ENCODE peak calls at places on chromosomes 2 and 18, in ten cellular contexts. T, J, M, D, C, O, V, U, S and F are unnamed samples.

GRCh38 chr2:50143822-50144575 is 887.9 kb downstream of the NRXN1 start:
- DNase-seq in U (peak), V (peak), S (no peak), M (peak), J (no peak), T (peak), D (peak), O (no peak), C (peak), F (no peak)

GRCh38 chr2:56410140-56410539 is 226.3 kb downstream of the CCDC85A start:
- DNase-seq in J (no peak), M (no peak), O (no peak), U (no peak), V (no peak), S (no peak), D (no peak), T (no peak), C (no peak), F (no peak)

GRCh38 chr2:180622122-180622918 is 358.1 kb upstream of the UBE2E3 start:
- DNase-seq in C (no peak), S (no peak), M (no peak), J (no peak), U (no peak), T (no peak), O (no peak), D (no peak), V (no peak), F (no peak)

GRCh38 chr18:74598350-74599001 is 806 bp downstream of the ZNF407 start:
- DNase-seq in D (peak), J (peak), O (peak), T (peak), U (peak), S (peak), V (no peak), C (peak), M (peak), F (peak)

GRCh38 chr2:240439698-240440151 is 4.3 kb downstream of the GPC1 start:
- DNase-seq in M (no peak), S (no peak), T (no peak), V (no peak), J (no peak), O (peak), C (no peak), D (no peak), U (no peak), F (peak)

GRCh38 chr2:188607501-188607900 is 315.8 kb downstream of the GULP1 start:
- DNase-seq in M (peak), U (no peak), V (no peak), D (peak), C (no peak), J (no peak), S (no peak), T (no peak), O (no peak), F (no peak)

GRCh38 chr2:73212448-73213176 is 1.4 kb upstream of the SMYD5 start:
- DNase-seq in M (peak), V (peak), D (peak), C (peak), U (peak), J (peak), T (peak), S (peak), O (peak), F (peak)

GRCh38 chr2:236264256-236264655 is at the start of gene ASB18:
- DNase-seq in U (no peak), M (no peak), O (no peak), T (no peak), D (no peak), V (no peak), S (no peak), J (no peak), C (no peak), F (no peak)

GRCh38 chr2:164369416-164369815 is 251.9 kb downstream of the GRB14 start:
- DNase-seq in J (no peak), V (no peak), M (no peak), D (no peak), O (no peak), U (no peak), C (no peak), S (no peak), T (no peak), F (no peak)

GRCh38 chr2:19120941-19121750 is 237.3 kb downstream of the OSR1 start:
- DNase-seq in M (no peak), J (no peak), S (peak), V (no peak), U (no peak), D (peak), C (no peak), O (no peak), T (no peak), F (no peak)

GRCh38 chr18:74166397-74166796 is 18.1 kb downstream of the TIMM21 start:
- DNase-seq in M (no peak), T (no peak), S (no peak), J (no peak), C (no peak), O (no peak), V (no peak), U (no peak), D (no peak), F (no peak)

GRCh38 chr2:31729065-31729439 is 148.3 kb upstream of the SRD5A2 start:
- DNase-seq in C (no peak), V (no peak), M (no peak), O (no peak), D (no peak), T (no peak), U (no peak), S (no peak), J (no peak), F (no peak)

GRCh38 chr2:112032615-112033457 is 22.2 kb upstream of the TMEM87B start:
- DNase-seq in T (no peak), S (peak), O (no peak), D (no peak), V (no peak), M (peak), C (no peak), J (no peak), U (no peak), F (peak)

GRCh38 chr2:118048396-118048795 is 34.5 kb upstream of the CCDC93 start:
- DNase-seq in S (no peak), V (no peak), M (no peak), T (no peak), O (no peak), J (no peak), C (no peak), D (no peak), U (no peak), F (no peak)

GRCh38 chr2:213161759-213162514 is 10.5 kb upstream of the IKZF2 start:
- DNase-seq in J (no peak), D (no peak), C (no peak), O (no peak), U (no peak), M (no peak), S (no peak), T (no peak), V (no peak), F (no peak)

GRCh38 chr2:95307878-95308277 is 10.7 kb downstream of the KCNIP3 start:
- DNase-seq in M (no peak), O (no peak), V (no peak), J (no peak), D (no peak), C (no peak), S (no peak), T (no peak), U (no peak), F (no peak)

GRCh38 chr2:109142416-109143210 is 13.6 kb downstream of the SH3RF3 start:
- DNase-seq in J (no peak), M (no peak), D (no peak), S (no peak), O (no peak), T (no peak), U (no peak), V (no peak), C (no peak), F (no peak)

GRCh38 chr2:9244985-9245544 is 38.5 kb downstream of the ASAP2 start:
- DNase-seq in D (peak), S (no peak), C (no peak), O (no peak), U (no peak), T (no peak), J (no peak), V (no peak), M (no peak), F (no peak)

GRCh38 chr2:203379156-203379555 is 51.0 kb downstream of the ABI2 start:
- DNase-seq in O (no peak), U (no peak), S (no peak), M (no peak), T (no peak), J (no peak), C (no peak), V (no peak), D (no peak), F (no peak)

GRCh38 chr18:75041586-75041985 is 167.4 kb downstream of the PTGR3 start:
- DNase-seq in M (no peak), C (no peak), J (no peak), U (no peak), O (no peak), S (no peak), T (no peak), V (no peak), D (peak), F (no peak)

GRCh38 chr18:8639762-8640161 is 30.5 kb downstream of the RAB12 start:
- DNase-seq in C (no peak), J (no peak), O (no peak), S (no peak), V (no peak), D (no peak), T (no peak), M (no peak), U (no peak), F (no peak)

GRCh38 chr2:164937864-164938401 is 17.4 kb downstream of the SLC38A11 start:
- DNase-seq in T (no peak), C (no peak), U (no peak), J (no peak), O (no peak), D (no peak), S (no peak), M (no peak), V (no peak), F (no peak)

GRCh38 chr2:38933653-38934052 is 44.0 kb downstream of the ARHGEF33 start:
- DNase-seq in V (no peak), U (no peak), S (no peak), T (no peak), C (no peak), O (no peak), J (no peak), M (no peak), D (no peak), F (no peak)

GRCh38 chr2:11808016-11808400 is 61.6 kb downstream of the LPIN1 start:
- DNase-seq in J (no peak), D (no peak), O (no peak), M (no peak), S (no peak), T (no peak), V (no peak), U (no peak), C (no peak), F (no peak)

GRCh38 chr2:69305712-69306611 is 81.1 kb downstream of the GFPT1 start:
- DNase-seq in O (peak), T (peak), S (no peak), D (peak), C (no peak), J (no peak), M (no peak), U (no peak), V (peak), F (peak)

GRCh38 chr2:134778372-134778771 is 59.6 kb upstream of the TMEM163 start:
- DNase-seq in O (no peak), D (no peak), V (no peak), U (no peak), M (no peak), T (no peak), S (no peak), J (no peak), C (no peak), F (no peak)

GRCh38 chr18:77065221-77065981 is 67.2 kb downstream of the MBP start:
- DNase-seq in J (no peak), S (no peak), U (no peak), C (no peak), V (no peak), M (peak), T (peak), D (peak), O (peak), F (no peak)

GRCh38 chr2:233528182-233528581 is 38.4 kb downstream of the USP40 start:
- DNase-seq in J (no peak), U (no peak), T (no peak), V (no peak), C (no peak), M (no peak), S (no peak), O (no peak), D (no peak), F (no peak)

GRCh38 chr2:195477248-195477995 is 179.6 kb upstream of the SLC39A10 start:
- DNase-seq in J (no peak), C (no peak), U (no peak), O (no peak), D (no peak), M (peak), S (no peak), V (no peak), T (no peak), F (no peak)

GRCh38 chr18:68275616-68276015 is 439.3 kb downstream of the TMX3 start:
- DNase-seq in C (no peak), J (no peak), O (no peak), M (no peak), U (no peak), S (no peak), T (no peak), V (no peak), D (no peak), F (no peak)

GRCh38 chr2:109185801-109186570 is 57.0 kb downstream of the SH3RF3 start:
- DNase-seq in S (no peak), C (no peak), T (no peak), O (no peak), M (no peak), D (no peak), V (no peak), U (no peak), J (no peak), F (peak)

GRCh38 chr2:78606895-78607294 is 418.6 kb upstream of the REG3G start:
- DNase-seq in O (no peak), D (no peak), V (no peak), C (no peak), S (no peak), J (no peak), T (no peak), M (no peak), U (no peak), F (no peak)

GRCh38 chr2:37489536-37489935 is 145.1 kb downstream of the QPCT start:
- DNase-seq in S (no peak), C (no peak), D (no peak), O (no peak), J (no peak), M (no peak), T (no peak), V (no peak), U (no peak), F (no peak)

GRCh38 chr18:77654302-77654701 is 404.7 kb downstream of the GALR1 start:
- DNase-seq in O (no peak), J (no peak), D (no peak), M (no peak), T (no peak), U (no peak), S (no peak), C (no peak), V (no peak), F (no peak)

GRCh38 chr18:68406761-68407160 is 308.1 kb downstream of the TMX3 start:
- DNase-seq in C (no peak), M (no peak), T (no peak), S (no peak), J (no peak), O (no peak), D (no peak), U (no peak), V (no peak), F (no peak)

GRCh38 chr2:174681983-174682577 is 82.2 kb downstream of the CHRNA1 start:
- DNase-seq in C (no peak), T (peak), O (peak), D (peak), U (no peak), J (no peak), V (peak), M (no peak), S (no peak), F (peak)

GRCh38 chr2:219684721-219685689 is 57.6 kb downstream of the SLC4A3 start:
- DNase-seq in J (peak), D (peak), T (peak), S (peak), O (peak), C (peak), V (peak), U (no peak), M (peak), F (peak)

GRCh38 chr2:195118276-195118675 is 538.8 kb upstream of the SLC39A10 start:
- DNase-seq in S (no peak), V (no peak), U (no peak), D (no peak), O (no peak), C (no peak), J (no peak), T (no peak), M (no peak), F (no peak)